ENCODE peak calls at places on chromosome 16, in seven cellular contexts. One of them, this sample, is unnamed.

GRCh38 chr16:30666681-30667080 is 8.4 kb downstream of the FBRS start:
- DNase-seq in HL-60: no peak
- DNase-seq in transverse colon: no peak
- DNase-seq in chondrocyte: no peak
- DNase-seq in mesothelial cell of epicardium: no peak
- DNase-seq in pancreas: no peak
- DNase-seq in bronchial epithelial cell: no peak
- DNase-seq in this sample: no peak

GRCh38 chr16:83994087-83994486 is 26.0 kb downstream of the NECAB2 start:
- DNase-seq in mesothelial cell of epicardium: no peak
- DNase-seq in chondrocyte: no peak
- DNase-seq in pancreas: no peak
- DNase-seq in transverse colon: no peak
- DNase-seq in bronchial epithelial cell: peak; percentile 94
- DNase-seq in HL-60: peak; percentile 90
- DNase-seq in this sample: no peak

GRCh38 chr16:1495281-1496262 is 2.4 kb downstream of the TELO2 start:
- DNase-seq in transverse colon: no peak
- DNase-seq in bronchial epithelial cell: no peak
- DNase-seq in HL-60: no peak
- DNase-seq in chondrocyte: no peak
- DNase-seq in pancreas: no peak
- DNase-seq in mesothelial cell of epicardium: no peak
- DNase-seq in this sample: no peak

GRCh38 chr16:46607529-46607928 is 13.7 kb downstream of the SHCBP1 start:
- DNase-seq in HL-60: no peak
- DNase-seq in chondrocyte: no peak
- DNase-seq in bronchial epithelial cell: peak; percentile 59
- DNase-seq in mesothelial cell of epicardium: no peak
- DNase-seq in pancreas: no peak
- DNase-seq in transverse colon: no peak
- DNase-seq in this sample: peak; percentile 31

GRCh38 chr16:56603589-56603988 is 4.8 kb upstream of the MT2A start:
- DNase-seq in HL-60: peak; percentile 62
- DNase-seq in pancreas: peak; percentile 44
- DNase-seq in mesothelial cell of epicardium: no peak
- DNase-seq in bronchial epithelial cell: peak; percentile 47
- DNase-seq in chondrocyte: no peak
- DNase-seq in transverse colon: peak; percentile 54
- DNase-seq in this sample: no peak

GRCh38 chr16:49489686-49490320 is 116.2 kb downstream of the C16orf78 start:
- DNase-seq in pancreas: no peak
- DNase-seq in bronchial epithelial cell: no peak
- DNase-seq in chondrocyte: peak; percentile 59
- DNase-seq in transverse colon: peak; percentile 7
- DNase-seq in mesothelial cell of epicardium: no peak
- DNase-seq in HL-60: no peak
- DNase-seq in this sample: no peak

GRCh38 chr16:56776562-56776961 is 46.6 kb downstream of the NUP93 start:
- DNase-seq in transverse colon: peak; percentile 18
- DNase-seq in HL-60: no peak
- DNase-seq in mesothelial cell of epicardium: no peak
- DNase-seq in chondrocyte: no peak
- DNase-seq in bronchial epithelial cell: peak; percentile 48
- DNase-seq in pancreas: peak; percentile 43
- DNase-seq in this sample: peak; percentile 54

GRCh38 chr16:87607871-87608270 is 5.6 kb downstream of the JPH3 start:
- DNase-seq in HL-60: no peak
- DNase-seq in pancreas: no peak
- DNase-seq in transverse colon: no peak
- DNase-seq in chondrocyte: peak; percentile 37
- DNase-seq in bronchial epithelial cell: no peak
- DNase-seq in mesothelial cell of epicardium: no peak
- DNase-seq in this sample: no peak

GRCh38 chr16:525520-526180 is 1.9 kb upstream of the CAPN15 start:
- DNase-seq in mesothelial cell of epicardium: no peak
- DNase-seq in pancreas: no peak
- DNase-seq in HL-60: peak; percentile 44
- DNase-seq in transverse colon: no peak
- DNase-seq in chondrocyte: no peak
- DNase-seq in bronchial epithelial cell: peak; percentile 94
- DNase-seq in this sample: no peak

GRCh38 chr16:20004931-20005330 is 68.8 kb downstream of the GPR139 start:
- DNase-seq in HL-60: no peak
- DNase-seq in mesothelial cell of epicardium: no peak
- DNase-seq in bronchial epithelial cell: no peak
- DNase-seq in chondrocyte: no peak
- DNase-seq in pancreas: no peak
- DNase-seq in transverse colon: no peak
- DNase-seq in this sample: no peak
- TF ChIP-seq CTCF in HL-60: no peak
- TF ChIP-seq CTCF in mesothelial cell of epicardium: peak; percentile 28
- TF ChIP-seq CTCF in bronchial epithelial cell: no peak
- TF ChIP-seq CTCF in chondrocyte: no peak
- TF ChIP-seq CTCF in pancreas: no peak
- TF ChIP-seq CTCF in transverse colon: no peak
- TF ChIP-seq CTCF in this sample: peak; percentile 20

GRCh38 chr16:54651851-54652770 is 278.6 kb upstream of the IRX5 start:
- DNase-seq in pancreas: no peak
- DNase-seq in HL-60: peak; percentile 1
- DNase-seq in chondrocyte: no peak
- DNase-seq in mesothelial cell of epicardium: no peak
- DNase-seq in bronchial epithelial cell: peak; percentile 71
- DNase-seq in transverse colon: no peak
- DNase-seq in this sample: no peak
- TF ChIP-seq CTCF in pancreas: no peak
- TF ChIP-seq CTCF in HL-60: no peak
- TF ChIP-seq CTCF in chondrocyte: no peak
- TF ChIP-seq CTCF in mesothelial cell of epicardium: no peak
- TF ChIP-seq CTCF in bronchial epithelial cell: no peak
- TF ChIP-seq CTCF in transverse colon: no peak
- TF ChIP-seq CTCF in this sample: no peak

DNA sequence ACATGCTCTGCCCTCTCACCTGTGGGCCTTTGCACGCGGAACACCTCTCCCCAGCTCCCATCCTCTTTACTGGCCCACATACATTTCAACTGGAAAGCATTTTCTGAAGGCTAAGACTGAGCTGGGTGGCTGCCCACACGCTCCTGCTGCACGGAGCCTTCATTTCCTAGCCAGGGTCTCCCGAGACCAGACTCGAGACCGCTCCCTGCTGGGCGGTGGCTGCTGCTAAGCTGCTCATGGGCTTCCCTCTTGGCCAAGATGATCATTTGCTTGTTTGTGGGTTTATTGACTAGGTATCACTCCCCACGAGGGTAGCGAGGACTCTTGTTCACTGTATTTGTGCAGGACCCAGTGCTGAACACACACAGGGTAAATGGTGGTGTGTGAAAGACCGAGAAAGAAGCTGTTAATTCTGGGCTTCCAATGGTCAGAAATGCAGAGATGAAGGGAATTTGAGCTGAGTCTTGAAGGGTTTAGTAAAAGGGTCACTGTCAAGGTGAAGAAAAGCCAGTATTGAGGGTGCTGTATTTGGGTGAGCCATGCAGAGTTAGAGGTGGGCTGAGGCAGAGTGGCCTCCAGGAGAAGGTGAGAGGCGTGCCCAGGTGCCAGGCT is 907 bp downstream of the TRAPPC2L start:
- DNase-seq in mesothelial cell of epicardium: peak; percentile 79
- DNase-seq in pancreas: peak; percentile 68
- DNase-seq in transverse colon: peak; percentile 82
- DNase-seq in chondrocyte: no peak
- DNase-seq in bronchial epithelial cell: peak; percentile 69
- DNase-seq in HL-60: peak; percentile 73
- DNase-seq in this sample: peak; percentile 21
- TF ChIP-seq CTCF in mesothelial cell of epicardium: peak; percentile 36
- TF ChIP-seq CTCF in pancreas: no peak
- TF ChIP-seq CTCF in transverse colon: peak; percentile 65
- TF ChIP-seq CTCF in chondrocyte: peak; percentile 82
- TF ChIP-seq CTCF in bronchial epithelial cell: peak; percentile 90
- TF ChIP-seq CTCF in HL-60: peak; percentile 51
- TF ChIP-seq CTCF in this sample: peak; percentile 83

GRCh38 chr16:3780570-3780969 is 63.2 kb upstream of the TRAP1 start:
- DNase-seq in pancreas: no peak
- DNase-seq in mesothelial cell of epicardium: no peak
- DNase-seq in bronchial epithelial cell: no peak
- DNase-seq in chondrocyte: no peak
- DNase-seq in HL-60: peak; percentile 66
- DNase-seq in transverse colon: no peak
- DNase-seq in this sample: peak; percentile 17
- TF ChIP-seq CTCF in pancreas: no peak
- TF ChIP-seq CTCF in mesothelial cell of epicardium: no peak
- TF ChIP-seq CTCF in bronchial epithelial cell: no peak
- TF ChIP-seq CTCF in chondrocyte: peak; percentile 58
- TF ChIP-seq CTCF in HL-60: no peak
- TF ChIP-seq CTCF in transverse colon: no peak
- TF ChIP-seq CTCF in this sample: peak; percentile 60

GRCh38 chr16:78455861-78456260 is 356.4 kb downstream of the WWOX start:
- DNase-seq in pancreas: no peak
- DNase-seq in bronchial epithelial cell: no peak
- DNase-seq in transverse colon: no peak
- DNase-seq in HL-60: no peak
- DNase-seq in chondrocyte: no peak
- DNase-seq in mesothelial cell of epicardium: no peak
- DNase-seq in this sample: no peak
- TF ChIP-seq CTCF in pancreas: no peak
- TF ChIP-seq CTCF in bronchial epithelial cell: no peak
- TF ChIP-seq CTCF in transverse colon: no peak
- TF ChIP-seq CTCF in HL-60: no peak
- TF ChIP-seq CTCF in chondrocyte: no peak
- TF ChIP-seq CTCF in mesothelial cell of epicardium: no peak
- TF ChIP-seq CTCF in this sample: no peak

GRCh38 chr16:14177704-14178103 is 106.6 kb downstream of the MRTFB start:
- DNase-seq in transverse colon: no peak
- DNase-seq in bronchial epithelial cell: no peak
- DNase-seq in mesothelial cell of epicardium: no peak
- DNase-seq in HL-60: no peak
- DNase-seq in pancreas: no peak
- DNase-seq in chondrocyte: no peak
- DNase-seq in this sample: no peak
- TF ChIP-seq CTCF in transverse colon: no peak
- TF ChIP-seq CTCF in bronchial epithelial cell: no peak
- TF ChIP-seq CTCF in mesothelial cell of epicardium: no peak
- TF ChIP-seq CTCF in HL-60: no peak
- TF ChIP-seq CTCF in pancreas: no peak
- TF ChIP-seq CTCF in chondrocyte: no peak
- TF ChIP-seq CTCF in this sample: no peak

DNA sequence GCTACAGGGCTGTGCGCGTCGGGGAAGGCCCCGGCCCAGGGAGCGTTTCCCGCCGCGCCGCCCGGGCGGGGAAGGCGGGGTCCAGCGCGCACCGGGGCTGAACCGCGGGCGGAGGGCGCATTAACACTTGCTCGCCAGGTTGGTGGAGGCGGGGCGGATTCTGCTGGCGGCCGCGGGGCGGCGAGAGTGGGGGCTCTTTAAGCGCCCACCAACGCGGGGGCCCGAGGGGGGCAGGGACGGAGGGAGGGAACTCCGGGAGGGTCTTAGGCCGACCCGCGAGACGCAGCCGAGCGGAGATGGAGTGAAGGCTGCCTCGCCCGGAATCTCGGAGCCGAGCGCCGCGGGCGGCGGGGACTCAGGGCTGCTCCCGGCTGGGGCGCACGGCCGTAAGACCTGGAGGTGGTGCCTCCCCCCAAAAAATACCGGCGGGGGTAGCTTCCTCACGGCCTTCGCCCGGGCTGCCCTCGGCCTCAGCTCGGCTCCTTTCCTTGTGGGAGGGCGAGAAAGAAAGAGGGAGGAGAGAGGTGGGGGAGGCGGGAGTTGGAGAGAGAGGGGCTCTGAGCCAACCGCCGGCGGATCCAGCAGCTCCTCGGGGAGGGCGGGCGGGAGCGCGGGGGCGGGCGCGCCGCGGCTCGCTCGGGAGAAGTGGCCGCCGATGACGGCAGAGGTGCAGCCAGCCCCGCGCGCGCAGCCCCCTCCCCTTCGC is 415 bp upstream of the FOXF1 start:
- DNase-seq in bronchial epithelial cell: no peak
- DNase-seq in pancreas: no peak
- DNase-seq in mesothelial cell of epicardium: no peak
- DNase-seq in chondrocyte: no peak
- DNase-seq in transverse colon: peak; percentile 73
- DNase-seq in HL-60: no peak
- DNase-seq in this sample: no peak
- TF ChIP-seq CTCF in bronchial epithelial cell: no peak
- TF ChIP-seq CTCF in pancreas: no peak
- TF ChIP-seq CTCF in mesothelial cell of epicardium: no peak
- TF ChIP-seq CTCF in chondrocyte: no peak
- TF ChIP-seq CTCF in transverse colon: no peak
- TF ChIP-seq CTCF in HL-60: no peak
- TF ChIP-seq CTCF in this sample: no peak

GRCh38 chr16:88711750-88712340 is 5.5 kb downstream of the CTU2 start:
- DNase-seq in chondrocyte: no peak
- DNase-seq in bronchial epithelial cell: no peak
- DNase-seq in pancreas: no peak
- DNase-seq in mesothelial cell of epicardium: no peak
- DNase-seq in HL-60: no peak
- DNase-seq in transverse colon: no peak
- DNase-seq in this sample: no peak
- TF ChIP-seq CTCF in chondrocyte: no peak
- TF ChIP-seq CTCF in bronchial epithelial cell: no peak
- TF ChIP-seq CTCF in pancreas: no peak
- TF ChIP-seq CTCF in mesothelial cell of epicardium: no peak
- TF ChIP-seq CTCF in HL-60: no peak
- TF ChIP-seq CTCF in transverse colon: no peak
- TF ChIP-seq CTCF in this sample: no peak

DNA sequence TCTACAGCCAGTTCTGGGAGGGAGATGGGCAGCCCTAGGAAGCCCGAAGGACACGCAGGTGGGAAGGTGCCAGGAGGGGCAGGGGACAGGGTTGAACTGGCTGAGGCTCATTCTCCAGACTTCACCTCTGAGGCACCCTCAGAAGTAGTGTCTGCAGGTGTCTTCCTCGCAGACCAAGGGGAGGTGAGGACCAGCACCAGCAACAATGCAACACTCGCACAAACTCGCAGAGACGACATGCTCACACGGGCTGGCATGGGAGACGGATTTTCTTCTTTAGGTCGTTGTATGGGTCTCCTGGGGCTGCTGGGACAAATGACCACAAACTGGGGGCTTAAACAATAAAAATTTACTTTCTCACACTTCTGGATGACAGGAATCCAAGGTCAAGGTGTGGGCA is 132.2 kb upstream of the FOXF1 start:
- DNase-seq in bronchial epithelial cell: no peak
- DNase-seq in pancreas: no peak
- DNase-seq in mesothelial cell of epicardium: no peak
- DNase-seq in transverse colon: no peak
- DNase-seq in HL-60: no peak
- DNase-seq in chondrocyte: no peak
- DNase-seq in this sample: no peak
- TF ChIP-seq CTCF in bronchial epithelial cell: no peak
- TF ChIP-seq CTCF in pancreas: no peak
- TF ChIP-seq CTCF in mesothelial cell of epicardium: no peak
- TF ChIP-seq CTCF in transverse colon: no peak
- TF ChIP-seq CTCF in HL-60: no peak
- TF ChIP-seq CTCF in chondrocyte: no peak
- TF ChIP-seq CTCF in this sample: no peak

This sample was measured in LNCaP clone FGC.